ENCODE peak calls at places on chromosomes 2 and 18, in seven cellular contexts. S is stimulated activated CD8-positive, alpha-beta memory T cell treated with anti-CD3 and anti-CD28 coated beads, Interleukin-15, amount 100 ng/mL, for 4 hours; E is NCI-H2171; Q is GM20000; X is brain pericyte; G is cardiac muscle cell; I is H1. W is an unnamed sample.

GRCh38 chr2:121258066-121258465 is 26.9 kb downstream of the TFCP2L1 start:
- DNase-seq in G (no peak), X (no peak), I (no peak), E (no peak), S (no peak), Q (no peak), W (no peak)

GRCh38 chr2:29082804-29083495 is 8.6 kb upstream of the PCARE start:
- DNase-seq in E (no peak), G (no peak), X (no peak), S (no peak), I (no peak), Q (peak), W (no peak)

GRCh38 chr2:37389984-37390765 is 45.7 kb downstream of the QPCT start:
- DNase-seq in S (peak), E (no peak), G (no peak), X (no peak), I (peak), Q (peak), W (peak)

GRCh38 chr2:118120001-118120400 is 31.7 kb downstream of the INSIG2 start:
- DNase-seq in Q (no peak), I (no peak), E (no peak), X (no peak), G (no peak), S (no peak), W (no peak)

GRCh38 chr18:9952633-9953416 is 39.0 kb downstream of the VAPA start:
- DNase-seq in I (no peak), Q (no peak), G (no peak), E (no peak), X (no peak), S (no peak), W (no peak)

GRCh38 chr2:160491922-160492371 is 1.7 kb downstream of the RBMS1 start:
- DNase-seq in X (no peak), E (no peak), Q (no peak), S (no peak), I (no peak), G (no peak), W (no peak)

GRCh38 chr2:7384773-7385349 is 467.6 kb downstream of the RNF144A start:
- DNase-seq in X (no peak), E (no peak), G (no peak), S (no peak), I (no peak), Q (no peak), W (no peak)

GRCh38 chr18:41265047-41265446 is 690.0 kb upstream of the PIK3C3 start:
- DNase-seq in I (no peak), E (no peak), X (no peak), Q (no peak), S (no peak), G (no peak), W (no peak)

GRCh38 chr2:1497122-1497611 is 83.9 kb downstream of the TPO start:
- DNase-seq in Q (no peak), X (no peak), E (no peak), G (no peak), I (no peak), S (no peak), W (no peak)

GRCh38 chr2:61448229-61448628 is 22.7 kb downstream of the USP34 start:
- DNase-seq in E (no peak), Q (no peak), S (no peak), G (no peak), I (no peak), X (no peak), W (no peak)

GRCh38 chr2:141490886-141491285 is 639.9 kb downstream of the LRP1B start:
- DNase-seq in X (peak), E (no peak), Q (no peak), I (no peak), S (no peak), G (no peak), W (no peak)

GRCh38 chr2:55490554-55490953 is 29.0 kb upstream of the CFAP36 start:
- DNase-seq in E (peak), G (no peak), S (no peak), X (peak), I (no peak), Q (no peak), W (peak)

GRCh38 chr18:74980669-74981068 is 228.3 kb downstream of the PTGR3 start:
- DNase-seq in Q (no peak), I (no peak), X (no peak), E (no peak), G (no peak), S (no peak), W (no peak)

GRCh38 chr2:239293450-239294430 is 107.1 kb downstream of the HDAC4 start:
- DNase-seq in G (no peak), I (no peak), E (no peak), Q (peak), S (no peak), X (no peak), W (no peak)

GRCh38 chr2:137975280-137976271 is 11.3 kb downstream of the HNMT start:
- DNase-seq in S (no peak), G (no peak), Q (no peak), I (no peak), X (no peak), E (no peak), W (no peak)

GRCh38 chr2:233209117-233209977 is 42.1 kb upstream of the ATG16L1 start:
- DNase-seq in G (peak), S (no peak), Q (no peak), X (no peak), I (peak), E (no peak), W (no peak)

GRCh38 chr2:44171018-44171417 is 2.3 kb downstream of the PPM1B start:
- DNase-seq in G (no peak), I (no peak), S (no peak), E (no peak), X (no peak), Q (no peak), W (no peak)